ENCODE peak calls at places on chromosome 6, in ten cellular contexts. V is iPS DF 19.7; O is erythroblast; I is HT-29; X is Daoy; J is stimulated activated CD4-positive, alpha-beta T cell treated with anti-CD3 and anti-CD28 coated beads, TNF-alpha, amount 100 ng/mL, for 48 hours; Y is nucleus accumbens; M is activated T-helper 1 cell treated with Interleukin-2 at 50 U/mL for 16 hours; E is amniotic stem cell; A is IMR-90. K is an unnamed sample.

GRCh38 chr6:40789143-40789764 is 202.1 kb upstream of the LRFN2 start:
- DNase-seq in V (no peak), O (no peak), I (no peak), X (no peak), J (no peak), Y (no peak), M (no peak), E (no peak), A (no peak), K (no peak)

GRCh38 chr6:73362869-73363536 is 545 bp downstream of the KHDC3L start:
- DNase-seq in V (no peak), O (no peak), I (no peak), X (no peak), J (no peak), Y (no peak), M (no peak), E (no peak), A (no peak), K (no peak)

GRCh38 chr6:85675030-85675819 is 32.5 kb upstream of the SYNCRIP start:
- DNase-seq in V (no peak), O (peak), I (no peak), X (peak), J (no peak), Y (no peak), M (no peak), E (no peak), A (peak), K (peak)

GRCh38 chr6:132131777-132132176 is 180.6 kb upstream of the CCN2 start:
- DNase-seq in V (no peak), O (no peak), I (peak), X (peak), J (no peak), Y (no peak), M (no peak), E (peak), A (peak), K (peak)

GRCh38 chr6:149723771-149724417 is 6.0 kb upstream of the LATS1 start:
- DNase-seq in V (no peak), O (peak), I (peak), X (peak), J (peak), Y (no peak), M (peak), E (peak), A (peak), K (peak)

GRCh38 chr6:21874372-21874771 is 280.8 kb downstream of the SOX4 start:
- DNase-seq in V (no peak), O (no peak), I (no peak), X (no peak), J (no peak), Y (no peak), M (no peak), E (no peak), A (no peak), K (no peak)

GRCh38 chr6:158417760-158418098 is 105.5 kb downstream of the TULP4 start:
- DNase-seq in V (no peak), O (no peak), I (no peak), X (no peak), J (no peak), Y (no peak), M (no peak), E (peak), A (peak), K (no peak)

GRCh38 chr6:3468585-3468984 is 11.7 kb upstream of the SLC22A23 start:
- DNase-seq in V (no peak), O (no peak), I (no peak), X (no peak), J (no peak), Y (no peak), M (no peak), E (no peak), A (no peak), K (no peak)

GRCh38 chr6:10412165-10412947 is 2.5 kb downstream of the TFAP2A start:
- DNase-seq in V (no peak), O (no peak), I (no peak), X (peak), J (no peak), Y (no peak), M (no peak), E (peak), A (peak), K (peak)

GRCh38 chr6:25889877-25890853 is 16.1 kb upstream of the SLC17A3 start:
- DNase-seq in V (no peak), O (peak), I (peak), X (peak), J (no peak), Y (no peak), M (no peak), E (no peak), A (peak), K (peak)

GRCh38 chr6:119865466-119866350 is 516.1 kb upstream of the MAN1A1 start:
- DNase-seq in V (no peak), O (no peak), I (no peak), X (no peak), J (no peak), Y (no peak), M (no peak), E (no peak), A (no peak), K (no peak)

GRCh38 chr6:105429676-105430075 is 26.8 kb upstream of the PREP start:
- DNase-seq in V (no peak), O (no peak), I (no peak), X (no peak), J (no peak), Y (no peak), M (no peak), E (no peak), A (peak), K (no peak)

GRCh38 chr6:166490671-166491500 is 95.6 kb downstream of the RAMACL start:
- DNase-seq in V (no peak), O (no peak), I (peak), X (peak), J (no peak), Y (no peak), M (no peak), E (no peak), A (peak), K (no peak)

GRCh38 chr6:65505736-65506135 is 201.3 kb downstream of the EYS start:
- DNase-seq in V (no peak), O (no peak), I (no peak), X (no peak), J (no peak), Y (no peak), M (no peak), E (no peak), A (no peak), K (no peak)

GRCh38 chr6:98970469-98970868 is 22.7 kb upstream of the FBXL4 start:
- DNase-seq in V (no peak), O (no peak), I (no peak), X (no peak), J (no peak), Y (no peak), M (no peak), E (no peak), A (no peak), K (no peak)

GRCh38 chr6:82589509-82590206 is 226.0 kb downstream of the TPBG start:
- DNase-seq in V (peak), O (no peak), I (peak), X (peak), J (no peak), Y (no peak), M (no peak), E (peak), A (peak), K (peak)

GRCh38 chr6:25050356-25050755 is 114.6 kb upstream of the RIPOR2 start:
- DNase-seq in V (no peak), O (no peak), I (no peak), X (peak), J (no peak), Y (peak), M (no peak), E (peak), A (peak), K (peak)

GRCh38 chr6:159038914-159039884 is 5.6 kb downstream of the TAGAP start:
- DNase-seq in V (no peak), O (no peak), I (no peak), X (no peak), J (no peak), Y (no peak), M (no peak), E (no peak), A (peak), K (no peak)

GRCh38 chr6:67458265-67458664 is 1176.8 kb upstream of the ADGRB3 start:
- DNase-seq in V (no peak), O (no peak), I (no peak), X (no peak), J (no peak), Y (no peak), M (no peak), E (no peak), A (no peak), K (no peak)

GRCh38 chr6:27145731-27146455 is 101.6 kb upstream of the PRSS16 start:
- DNase-seq in V (no peak), O (peak), I (peak), X (peak), J (peak), Y (no peak), M (peak), E (peak), A (peak), K (peak)

GRCh38 chr6:14283600-14284235 is 166.1 kb downstream of the CD83 start:
- DNase-seq in V (no peak), O (no peak), I (no peak), X (no peak), J (no peak), Y (no peak), M (no peak), E (no peak), A (no peak), K (no peak)

GRCh38 chr6:112054001-112054400 is at the start of gene CCN6:
- DNase-seq in V (no peak), O (no peak), I (no peak), X (no peak), J (no peak), Y (no peak), M (no peak), E (no peak), A (no peak), K (no peak)

GRCh38 chr6:7173843-7174503 is 66.2 kb downstream of the RREB1 start:
- DNase-seq in V (no peak), O (no peak), I (no peak), X (no peak), J (no peak), Y (no peak), M (no peak), E (no peak), A (no peak), K (no peak)

GRCh38 chr6:11779308-11780096 is 899 bp upstream of the ADTRP start:
- DNase-seq in V (no peak), O (no peak), I (no peak), X (no peak), J (no peak), Y (peak), M (no peak), E (no peak), A (no peak), K (no peak)